ENCODE peak calls at places on chromosomes 16 and 17, in five cellular contexts. V is adrenal gland, B is esophagus squamous epithelium, A is K562, Y is A549. W is an unnamed sample.

GRCh38 chr16:15523092-15523541 is 88.7 kb downstream of the BMERB1 start:
- DNase-seq in B (no peak), Y (peak; percentile 71), A (no peak), V (no peak), W (no peak)

GRCh38 chr17:19338031-19338990 is 24.2 kb downstream of the B9D1 start:
- DNase-seq in Y (peak; percentile 73), A (peak; percentile 55), V (peak; percentile 74), B (no peak), W (no peak)

GRCh38 chr17:39674702-39675389 is 6.6 kb downstream of the PNMT start:
- DNase-seq in A (peak; percentile 87), Y (peak; percentile 23), V (no peak), B (no peak), W (no peak)

GRCh38 chr16:50445603-50446250 is 76.9 kb upstream of the BRD7 start:
- DNase-seq in Y (no peak), V (no peak), B (no peak), A (no peak), W (no peak)

GRCh38 chr16:20364051-20364450 is 11.5 kb upstream of the UMOD start:
- DNase-seq in Y (no peak), A (no peak), V (no peak), B (no peak), W (no peak)

GRCh38 chr16:72876981-72877373 is 171.0 kb downstream of the ZFHX3 start:
- DNase-seq in V (peak; percentile 44), B (no peak), A (no peak), Y (no peak), W (no peak)

GRCh38 chr17:17186051-17186450 is 20.1 kb downstream of the PLD6 start:
- DNase-seq in V (peak; percentile 48), B (no peak), A (no peak), Y (no peak), W (no peak)

GRCh38 chr16:23706439-23706838 is 6.6 kb downstream of the ERN2 start:
- DNase-seq in A (no peak), Y (no peak), V (no peak), B (no peak), W (no peak)

GRCh38 chr17:59837362-59838195 is 55.2 kb downstream of the TUBD1 start:
- DNase-seq in B (peak; percentile 53), A (peak; percentile 74), Y (peak; percentile 100), V (peak; percentile 79), W (peak; percentile 89)

GRCh38 chr17:80029235-80029974 is 6.3 kb downstream of the TBC1D16 start:
- DNase-seq in Y (no peak), A (no peak), B (no peak), V (peak; percentile 83), W (peak; percentile 87)

GRCh38 chr16:4380131-4381063 is 8.7 kb downstream of the VASN start:
- DNase-seq in V (no peak), A (peak; percentile 22), B (no peak), Y (no peak), W (no peak)

GRCh38 chr16:50004239-50004638 is 20.8 kb upstream of the CNEP1R1 start:
- DNase-seq in A (no peak), B (no peak), Y (no peak), V (no peak), W (no peak)

GRCh38 chr16:72195609-72196008 is 23.7 kb upstream of the PMFBP1 start:
- DNase-seq in V (no peak), A (no peak), B (no peak), Y (no peak), W (no peak)

GRCh38 chr17:4592240-4593005 is 8.1 kb downstream of the SMTNL2 start:
- DNase-seq in V (no peak), A (no peak), B (no peak), Y (no peak), W (no peak)

GRCh38 chr16:52050418-52050817 is 496.5 kb downstream of the TOX3 start:
- DNase-seq in Y (no peak), B (no peak), V (no peak), A (no peak), W (no peak)

GRCh38 chr17:56172517-56172982 is 19.3 kb downstream of the ANKFN1 start:
- DNase-seq in Y (no peak), A (no peak), B (no peak), V (no peak), W (no peak)

GRCh38 chr16:54460254-54460860 is 173.8 kb upstream of the IRX3 start:
- DNase-seq in B (no peak), Y (no peak), V (no peak), A (no peak), W (no peak)

GRCh38 chr17:79952915-79953314 is 82.8 kb downstream of the TBC1D16 start:
- DNase-seq in A (no peak), Y (no peak), B (no peak), V (peak; percentile 20), W (no peak)

GRCh38 chr16:4067262-4068001 is 48.8 kb downstream of the ADCY9 start:
- DNase-seq in A (no peak), V (no peak), B (no peak), Y (no peak), W (no peak)

GRCh38 chr17:61458000-61458399 is 5.8 kb downstream of the TBX4 start:
- DNase-seq in V (no peak), Y (no peak), A (no peak), B (no peak), W (no peak)

GRCh38 chr17:19877546-19877945 is 9.8 kb upstream of the ULK2 start:
- DNase-seq in Y (no peak), B (no peak), V (no peak), A (no peak), W (no peak)

GRCh38 chr16:71431176-71431575 is 10.7 kb downstream of the TLE7 start:
- DNase-seq in B (no peak), Y (no peak), A (no peak), V (no peak), W (no peak)

GRCh38 chr17:28716740-28717577 is 709 bp downstream of the RAB34 start:
- DNase-seq in V (peak; percentile 57), Y (peak; percentile 55), A (no peak), B (no peak), W (no peak)

GRCh38 chr17:47811709-47812108 is 9.9 kb downstream of the OSBPL7 start:
- DNase-seq in Y (no peak), A (no peak), B (no peak), V (no peak), W (no peak)

GRCh38 chr17:307741-308507 is 44.7 kb downstream of the RPH3AL start:
- DNase-seq in V (no peak), A (no peak), B (no peak), Y (no peak), W (peak; percentile 57)

GRCh38 chr16:56451753-56452689 is 667 bp downstream of the OGFOD1 start:
- DNase-seq in V (peak; percentile 69), Y (peak; percentile 11), A (peak; percentile 23), B (no peak), W (no peak)

GRCh38 chr17:1399679-1400512 is at the start of gene YWHAE:
- DNase-seq in Y (peak; percentile 97), B (peak; percentile 84), V (peak; percentile 98), A (peak; percentile 85), W (peak; percentile 97)

GRCh38 chr17:1399366-1399678 is 700 bp downstream of the YWHAE start:
- DNase-seq in A (no peak), Y (no peak), B (no peak), V (no peak), W (no peak)

GRCh38 chr17:1398900-1399299 is 1.1 kb downstream of the YWHAE start:
- DNase-seq in V (no peak), A (no peak), Y (peak; percentile 37), B (no peak), W (no peak)

GRCh38 chr17:1402268-1402598 is 2.2 kb upstream of the YWHAE start:
- DNase-seq in A (no peak), V (no peak), B (no peak), Y (no peak), W (no peak)

DNA sequence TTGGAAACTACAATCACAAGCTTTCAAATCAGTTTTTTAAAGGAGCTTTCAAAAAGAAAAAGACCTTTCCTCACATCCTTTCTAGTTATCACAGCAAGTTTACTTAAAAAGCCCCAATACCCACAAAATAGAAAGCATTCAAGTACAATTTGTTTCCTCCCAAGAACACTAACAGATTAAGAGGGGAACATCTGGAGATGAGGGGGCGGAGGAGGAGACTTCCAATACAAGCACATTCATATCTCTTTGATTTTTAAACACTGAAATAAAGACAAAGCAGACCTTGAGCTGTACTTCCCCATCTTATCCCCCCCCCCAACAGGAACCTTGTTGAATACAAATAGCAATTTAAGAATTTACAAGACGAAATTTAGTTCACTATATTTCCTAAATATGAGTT is 2.0 kb downstream of the YWHAE start:
- DNase-seq in Y (no peak), A (no peak), B (no peak), V (no peak), W (no peak)
- H3K4me1 ChIP-seq in Y (peaks cover 39% of the 10 kb centered on the region), A (peaks cover 13% of the 10 kb centered on the region), B (peaks cover 64% of the 10 kb centered on the region), V (peaks cover 53% of the 10 kb centered on the region), W (no peaks in the 10 kb centered on the region)

GRCh38 chr17:74987418-74987908 is at the start of gene CDR2L:
- DNase-seq in A (peak; percentile 97), Y (peak; percentile 94), V (peak; percentile 97), B (peak; percentile 78), W (peak; percentile 97)
- TF ChIP-seq POLR2A in A (peak; percentile 57), Y (peak; percentile 95), V (peak; percentile 95), B (no peak), W (peak; percentile 98)

GRCh38 chr16:60166111-60166510 is 1432.0 kb upstream of the GOT2 start:
- DNase-seq in Y (no peak), V (no peak), B (no peak), A (no peak), W (no peak)
- H3K4me1 ChIP-seq in Y (no peaks in the 10 kb centered on the region), V (no peaks in the 10 kb centered on the region), B (no peaks in the 10 kb centered on the region), A (no peaks in the 10 kb centered on the region), W (no peaks in the 10 kb centered on the region)

GRCh38 chr16:25066426-25066746 is 45.2 kb upstream of the LCMT1 start:
- DNase-seq in B (no peak), Y (no peak), A (peak; percentile 17), V (no peak), W (no peak)

GRCh38 chr16:25064967-25065366 is 46.6 kb upstream of the LCMT1 start:
- DNase-seq in A (no peak), Y (no peak), V (peak; percentile 76), B (no peak), W (no peak)

GRCh38 chr16:25063865-25064264 is 47.7 kb upstream of the LCMT1 start:
- DNase-seq in A (peak; percentile 70), B (no peak), V (peak; percentile 88), Y (no peak), W (no peak)

GRCh38 chr16:25065899-25066298 is 45.6 kb upstream of the LCMT1 start:
- DNase-seq in V (no peak), B (no peak), A (peak; percentile 37), Y (no peak), W (no peak)

DNA sequence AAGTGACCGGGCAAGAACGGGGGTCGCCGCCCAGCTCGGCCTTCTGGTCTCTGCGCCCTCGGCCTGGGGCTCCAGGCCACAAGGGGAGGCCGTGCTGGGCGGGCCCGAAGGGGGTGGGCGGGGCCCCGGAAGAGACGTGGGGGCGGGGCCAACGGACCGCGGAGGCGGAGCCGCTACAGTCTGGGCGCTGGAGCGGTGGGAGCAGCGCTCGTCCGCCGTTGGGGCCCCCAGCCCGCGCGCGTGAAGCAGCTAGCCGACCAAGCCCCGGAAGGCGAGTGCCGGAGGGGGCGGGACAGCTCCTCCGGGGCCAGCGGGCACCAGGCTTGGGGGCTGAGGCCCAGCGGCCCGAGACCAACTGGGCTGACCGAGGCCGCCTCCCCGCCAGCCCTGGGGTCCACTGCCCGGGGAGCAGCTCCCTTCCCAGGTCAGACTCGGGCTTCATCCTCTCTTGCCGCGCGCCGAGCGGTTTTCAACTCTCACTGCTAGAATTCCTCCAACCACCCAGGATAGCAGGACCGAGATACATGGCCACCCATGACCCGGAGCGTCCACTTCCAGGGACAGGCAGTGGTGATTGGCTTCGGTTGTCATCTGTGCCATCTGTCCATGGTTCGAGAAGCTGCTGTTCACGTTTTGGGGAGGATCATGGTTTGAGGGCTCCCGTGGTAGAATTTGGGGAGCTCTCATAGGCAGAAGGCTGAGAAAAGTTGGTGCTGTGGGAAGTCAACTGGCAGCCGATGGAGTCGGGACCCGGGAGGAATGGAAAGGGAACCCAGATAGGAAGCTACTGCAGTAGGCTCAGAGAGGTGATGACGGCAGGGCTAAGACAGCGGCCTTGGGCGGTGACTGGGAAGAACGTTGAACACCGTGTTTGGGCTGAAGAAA is 44.6 kb upstream of the LCMT1 start:
- DNase-seq in V (peak; percentile 83), B (no peak), Y (peak; percentile 75), A (peak; percentile 97), W (peak; percentile 81)
- TF ChIP-seq POLR2A in V (peak; percentile 87), B (no peak), Y (peak; percentile 90), A (peak; percentile 92), W (peak; percentile 89)

W was measured in uterus.